ENCODE peak calls at places on chromosome 5, in five cellular contexts. I, R, H, J and M are unnamed samples.

GRCh38 chr5:60597570-60597969 is 102.4 kb downstream of the DEPDC1B start:
- DNase-seq in H (no peak), J (peak), R (no peak), I (no peak), M (no peak)

GRCh38 chr5:82308997-82309670 is 31.0 kb upstream of the RPS23 start:
- DNase-seq in I (peak), J (no peak), H (no peak), R (no peak), M (no peak)

GRCh38 chr5:38598994-38599611 is 42.7 kb upstream of the LIFR start:
- DNase-seq in J (no peak), R (peak), I (peak), H (peak), M (no peak)

GRCh38 chr5:172543484-172544298 is 89.4 kb upstream of the SH3PXD2B start:
- DNase-seq in I (no peak), J (no peak), R (no peak), H (no peak), M (no peak)

GRCh38 chr5:154793599-154794524 is 38.7 kb downstream of the LARP1 start:
- DNase-seq in J (no peak), R (no peak), H (no peak), I (peak), M (no peak)

GRCh38 chr5:118095100-118095499 is 893.2 kb downstream of the DTWD2 start:
- DNase-seq in J (no peak), R (no peak), I (no peak), H (no peak), M (no peak)

GRCh38 chr5:103514381-103514780 is 48.2 kb downstream of the NUDT12 start:
- DNase-seq in I (no peak), J (no peak), H (no peak), R (no peak), M (no peak)

GRCh38 chr5:177220576-177220975 is 82.9 kb downstream of the RAB24 start:
- DNase-seq in H (no peak), J (no peak), R (no peak), I (no peak), M (no peak)

GRCh38 chr5:146588331-146588730 is 72.3 kb upstream of the GPR151 start:
- DNase-seq in R (no peak), H (peak), I (no peak), J (no peak), M (no peak)

GRCh38 chr5:146588806-146589355 is 72.9 kb upstream of the GPR151 start:
- DNase-seq in R (no peak), I (no peak), H (no peak), J (no peak), M (no peak)

GRCh38 chr5:146582015-146582414 is 66.0 kb upstream of the GPR151 start:
- DNase-seq in J (no peak), I (no peak), R (no peak), H (no peak), M (no peak)

GRCh38 chr5:146586752-146587151 is 70.8 kb upstream of the GPR151 start:
- DNase-seq in J (no peak), R (no peak), I (no peak), H (no peak), M (no peak)

DNA sequence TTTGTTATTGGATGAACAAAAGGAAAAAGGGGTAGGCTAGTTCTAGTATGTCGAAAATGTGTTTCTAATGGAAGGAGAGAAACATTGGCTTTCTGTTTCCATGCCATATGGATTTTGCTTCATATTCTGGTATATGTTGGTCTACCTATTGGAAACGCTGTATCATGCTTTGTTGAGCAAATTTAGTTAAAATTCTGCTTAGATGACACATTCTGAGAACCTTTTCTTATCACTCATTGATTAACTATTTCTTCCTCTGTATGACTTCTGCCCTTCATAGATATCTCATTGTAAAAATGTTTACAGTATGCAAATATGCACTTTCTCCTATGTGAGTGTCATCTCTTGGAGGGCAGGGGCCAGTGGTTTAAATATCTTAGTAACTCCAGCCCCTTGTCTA is 68.8 kb upstream of the GPR151 start:
- DNase-seq in H (no peak), R (no peak), J (no peak), I (no peak), M (no peak)
- H3K4me2 ChIP-seq in H (no peak), R (no peak), J (no peak), I (no peak), M (no peak)

GRCh38 chr5:6721442-6721841 is 8.2 kb downstream of the TENT4A start:
- DNase-seq in J (no peak), I (no peak), R (no peak), H (no peak), M (no peak)

GRCh38 chr5:6719417-6719816 is 6.2 kb downstream of the TENT4A start:
- DNase-seq in J (no peak), R (no peak), H (no peak), I (no peak), M (no peak)

GRCh38 chr5:6722015-6722414 is 8.8 kb downstream of the TENT4A start:
- DNase-seq in R (no peak), J (peak), H (no peak), I (peak), M (no peak)

GRCh38 chr5:6719896-6720560 is 6.8 kb downstream of the TENT4A start:
- DNase-seq in J (peak), H (no peak), I (peak), R (no peak), M (peak)

GRCh38 chr5:6720561-6720921 is 7.3 kb downstream of the TENT4A start:
- DNase-seq in I (no peak), R (no peak), H (no peak), J (no peak), M (no peak)
- H3K4me2 ChIP-seq in I (no peak), R (no peak), H (no peak), J (peak), M (no peak)

GRCh38 chr5:37184748-37185364 is 64.3 kb downstream of the CPLANE1 start:
- DNase-seq in H (no peak), J (peak), R (no peak), I (no peak), M (no peak)
- H3K4me2 ChIP-seq in H (no peak), J (peak), R (no peak), I (no peak), M (no peak)

GRCh38 chr5:113357696-113358476 is 76.9 kb downstream of the TSSK1B start:
- DNase-seq in J (no peak), R (no peak), I (no peak), H (no peak), M (no peak)

GRCh38 chr5:113354056-113354455 is 80.7 kb downstream of the TSSK1B start:
- DNase-seq in J (no peak), I (no peak), R (no peak), H (peak), M (no peak)

GRCh38 chr5:113359419-113359818 is 75.4 kb downstream of the TSSK1B start:
- DNase-seq in J (no peak), I (peak), R (no peak), H (no peak), M (no peak)

GRCh38 chr5:113358696-113359095 is 76.1 kb downstream of the TSSK1B start:
- DNase-seq in J (no peak), R (no peak), I (no peak), H (no peak), M (no peak)

GRCh38 chr5:113356487-113356886 is 78.3 kb downstream of the TSSK1B start:
- DNase-seq in H (no peak), I (no peak), R (no peak), J (no peak), M (no peak)
- H3K4me2 ChIP-seq in H (no peak), I (no peak), R (no peak), J (no peak), M (no peak)